ENCODE peak calls at places on chromosome 1, in four cellular contexts. One of them, this sample, is unnamed.

GRCh38 chr1:199508653-199509052 is 518.9 kb upstream of the NR5A2 start:
- DNase-seq in keratinocyte: no peak
- DNase-seq in K562: no peak
- DNase-seq in endothelial cell of umbilical vein: no peak
- DNase-seq in this sample: no peak

GRCh38 chr1:111366256-111366655 is 61.3 kb downstream of the OVGP1 start:
- DNase-seq in keratinocyte: no peak
- DNase-seq in K562: no peak
- DNase-seq in endothelial cell of umbilical vein: no peak
- DNase-seq in this sample: peak; percentile 50

GRCh38 chr1:4787551-4787950 is 133.1 kb downstream of the AJAP1 start:
- DNase-seq in keratinocyte: no peak
- DNase-seq in K562: no peak
- DNase-seq in endothelial cell of umbilical vein: no peak
- DNase-seq in this sample: no peak

GRCh38 chr1:101025283-101025679 is 303 bp downstream of the DPH5 start:
- DNase-seq in keratinocyte: no peak
- DNase-seq in K562: peak; percentile 16
- DNase-seq in endothelial cell of umbilical vein: no peak
- DNase-seq in this sample: peak; percentile 32

GRCh38 chr1:67307251-67308060 is at the start of gene IL12RB2:
- DNase-seq in keratinocyte: no peak
- DNase-seq in K562: no peak
- DNase-seq in endothelial cell of umbilical vein: no peak
- DNase-seq in this sample: no peak

GRCh38 chr1:17998889-17999288 is 108.7 kb upstream of the IGSF21 start:
- DNase-seq in keratinocyte: no peak
- DNase-seq in K562: peak; percentile 29
- DNase-seq in endothelial cell of umbilical vein: no peak
- DNase-seq in this sample: peak; percentile 4

GRCh38 chr1:37035828-37036666 is 1.7 kb upstream of the GRIK3 start:
- DNase-seq in keratinocyte: no peak
- DNase-seq in K562: peak; percentile 52
- DNase-seq in endothelial cell of umbilical vein: no peak
- DNase-seq in this sample: no peak

GRCh38 chr1:40748841-40749718 is 34.5 kb upstream of the KCNQ4 start:
- DNase-seq in keratinocyte: no peak
- DNase-seq in K562: no peak
- DNase-seq in endothelial cell of umbilical vein: no peak
- DNase-seq in this sample: no peak

GRCh38 chr1:33120436-33121231 is 39.7 kb downstream of the AZIN2 start:
- DNase-seq in keratinocyte: no peak
- DNase-seq in K562: no peak
- DNase-seq in endothelial cell of umbilical vein: no peak
- DNase-seq in this sample: peak; percentile 45

GRCh38 chr1:156247460-156248322 is at the start of gene PAQR6:
- DNase-seq in keratinocyte: no peak
- DNase-seq in K562: no peak
- DNase-seq in endothelial cell of umbilical vein: no peak
- DNase-seq in this sample: no peak

GRCh38 chr1:94115254-94115899 is 5.6 kb downstream of the ABCA4 start:
- DNase-seq in keratinocyte: no peak
- DNase-seq in K562: no peak
- DNase-seq in endothelial cell of umbilical vein: no peak
- DNase-seq in this sample: no peak
- H3K9me1 ChIP-seq in keratinocyte: no peaks in the 10 kb centered on the region
- H3K9me1 ChIP-seq in K562: no peaks in the 10 kb centered on the region
- H3K9me1 ChIP-seq in endothelial cell of umbilical vein: no peaks in the 10 kb centered on the region
- H3K9me1 ChIP-seq in this sample: no peaks in the 10 kb centered on the region

GRCh38 chr1:10065760-10066159 is 33.0 kb downstream of the UBE4B start:
- DNase-seq in keratinocyte: no peak
- DNase-seq in K562: no peak
- DNase-seq in endothelial cell of umbilical vein: no peak
- DNase-seq in this sample: no peak
- H3K4me1 ChIP-seq in keratinocyte: peaks cover 55% of the 10 kb centered on the region
- H3K4me1 ChIP-seq in K562: peaks cover 23% of the 10 kb centered on the region
- H3K4me1 ChIP-seq in endothelial cell of umbilical vein: peaks cover 26% of the 10 kb centered on the region
- H3K4me1 ChIP-seq in this sample: peaks cover 14% of the 10 kb centered on the region

GRCh38 chr1:23416964-23417363 is 7.6 kb downstream of the TCEA3 start:
- DNase-seq in keratinocyte: no peak
- DNase-seq in K562: no peak
- DNase-seq in endothelial cell of umbilical vein: no peak
- DNase-seq in this sample: no peak
- H3K9me1 ChIP-seq in keratinocyte: peaks cover 3% of the 10 kb centered on the region
- H3K9me1 ChIP-seq in K562: peaks cover 3% of the 10 kb centered on the region
- H3K9me1 ChIP-seq in endothelial cell of umbilical vein: no peaks in the 10 kb centered on the region
- H3K9me1 ChIP-seq in this sample: peaks cover 9% of the 10 kb centered on the region

GRCh38 chr1:78673120-78673519 is 23.5 kb downstream of the IFI44 start:
- DNase-seq in keratinocyte: no peak
- DNase-seq in K562: no peak
- DNase-seq in endothelial cell of umbilical vein: no peak
- DNase-seq in this sample: no peak

GRCh38 chr1:78667939-78668338 is 18.3 kb downstream of the IFI44 start:
- DNase-seq in keratinocyte: no peak
- DNase-seq in K562: no peak
- DNase-seq in endothelial cell of umbilical vein: no peak
- DNase-seq in this sample: no peak

GRCh38 chr1:78676347-78676982 is 26.8 kb downstream of the IFI44 start:
- DNase-seq in keratinocyte: no peak
- DNase-seq in K562: peak; percentile 52
- DNase-seq in endothelial cell of umbilical vein: peak; percentile 70
- DNase-seq in this sample: peak; percentile 78

GRCh38 chr1:78668427-78668826 is 18.8 kb downstream of the IFI44 start:
- DNase-seq in keratinocyte: no peak
- DNase-seq in K562: no peak
- DNase-seq in endothelial cell of umbilical vein: no peak
- DNase-seq in this sample: no peak

GRCh38 chr1:78672428-78672827 is 22.8 kb downstream of the IFI44 start:
- DNase-seq in keratinocyte: no peak
- DNase-seq in K562: no peak
- DNase-seq in endothelial cell of umbilical vein: no peak
- DNase-seq in this sample: no peak
- H3K4me1 ChIP-seq in keratinocyte: no peaks in the 10 kb centered on the region
- H3K4me1 ChIP-seq in K562: no peaks in the 10 kb centered on the region
- H3K4me1 ChIP-seq in endothelial cell of umbilical vein: no peaks in the 10 kb centered on the region
- H3K4me1 ChIP-seq in this sample: no peaks in the 10 kb centered on the region

DNA sequence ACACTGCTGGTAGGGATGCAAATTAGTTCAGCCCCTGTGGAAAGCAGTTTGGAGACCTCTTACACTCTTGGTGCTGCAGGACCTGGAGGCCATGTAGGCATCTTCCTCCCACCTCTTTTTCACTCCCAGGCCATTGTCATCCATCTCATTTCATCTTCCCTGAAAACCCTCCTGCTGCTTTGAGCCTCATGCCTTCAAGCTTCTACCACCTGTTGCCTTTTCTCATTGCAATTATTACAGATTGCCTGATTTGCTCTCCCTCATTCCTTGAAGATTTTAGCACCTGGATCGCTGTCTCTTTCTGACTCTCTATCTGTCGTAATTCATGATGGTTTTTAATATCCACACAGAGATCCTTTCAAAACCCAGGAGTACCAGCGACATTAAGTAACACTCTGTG is 350.2 kb downstream of the CAMTA1 start:
- DNase-seq in keratinocyte: no peak
- DNase-seq in K562: no peak
- DNase-seq in endothelial cell of umbilical vein: no peak
- DNase-seq in this sample: no peak
- H3K9me1 ChIP-seq in keratinocyte: no peaks in the 10 kb centered on the region
- H3K9me1 ChIP-seq in K562: no peaks in the 10 kb centered on the region
- H3K9me1 ChIP-seq in endothelial cell of umbilical vein: no peaks in the 10 kb centered on the region
- H3K9me1 ChIP-seq in this sample: no peaks in the 10 kb centered on the region